ENCODE peak calls at places on chromosomes 2 and 18, in four cellular contexts. Q is K562, J is HepG2, P is Panc1. S is an unnamed sample.

GRCh38 chr2:66456183-66457041 is 21.5 kb downstream of the MEIS1 start:
- DNase-seq in Q (no peak), J (no peak), P (no peak), S (no peak)

GRCh38 chr2:191977754-191978153 is 130.9 kb upstream of the CAVIN2 start:
- DNase-seq in Q (no peak), J (no peak), P (no peak), S (no peak)

GRCh38 chr18:13643261-13643671 is 83.1 kb downstream of the FAM210A start:
- DNase-seq in Q (peak), J (no peak), P (no peak), S (no peak)

GRCh38 chr2:163157411-163157810 is 318.8 kb upstream of the KCNH7 start:
- DNase-seq in Q (no peak), J (no peak), P (no peak), S (no peak)

GRCh38 chr18:13375302-13376255 is 157.0 kb downstream of the LDLRAD4 start:
- DNase-seq in Q (no peak), J (no peak), P (peak), S (peak)

GRCh38 chr2:214731008-214731407 is 78.5 kb downstream of the BARD1 start:
- DNase-seq in Q (no peak), J (no peak), P (no peak), S (no peak)

GRCh38 chr2:233156001-233156400 is 95.5 kb upstream of the ATG16L1 start:
- DNase-seq in Q (no peak), J (no peak), P (no peak), S (no peak)

GRCh38 chr2:235027558-235028214 is 75.9 kb downstream of the SH3BP4 start:
- DNase-seq in Q (no peak), J (no peak), P (no peak), S (no peak)

GRCh38 chr18:41004320-41004719 is 950.7 kb upstream of the PIK3C3 start:
- DNase-seq in Q (no peak), J (no peak), P (no peak), S (no peak)

DNA sequence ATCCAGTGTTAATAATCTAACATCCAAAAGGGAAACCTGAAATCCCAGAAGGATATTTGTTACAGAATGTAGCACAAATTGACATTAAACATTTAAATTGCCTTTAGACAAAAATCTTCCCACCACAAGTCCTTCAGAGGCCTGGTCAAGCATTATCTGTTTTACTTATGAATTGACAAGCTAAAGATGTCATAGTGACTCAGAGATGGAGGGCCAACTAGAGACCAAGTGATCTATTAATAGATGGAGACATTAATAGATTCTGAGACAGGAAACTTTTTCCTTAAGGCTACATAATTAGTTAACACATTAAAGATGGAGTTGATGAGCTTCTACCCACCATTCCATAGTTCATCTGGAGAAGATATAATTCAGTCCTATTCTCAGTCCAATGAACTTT is 526.2 kb downstream of the IRS1 start:
- DNase-seq in Q (no peak), J (no peak), P (no peak), S (no peak)
- TF ChIP-seq TCF7L2 in Q (no peak), J (no peak), P (no peak), S (no peak)

GRCh38 chr2:88489181-88489580 is 36.7 kb upstream of the FOXI3 start:
- DNase-seq in Q (no peak), J (no peak), P (no peak), S (peak)

GRCh38 chr2:88481937-88482336 is 29.4 kb upstream of the FOXI3 start:
- DNase-seq in Q (no peak), J (no peak), P (peak), S (no peak)

GRCh38 chr2:88483200-88483599 is 30.7 kb upstream of the FOXI3 start:
- DNase-seq in Q (no peak), J (no peak), P (no peak), S (no peak)
- TF ChIP-seq TCF7L2 in Q (no peak), J (no peak), P (no peak), S (no peak)

GRCh38 chr2:177753682-177754475 is 318.7 kb downstream of the PDE11A start:
- DNase-seq in Q (peak), J (no peak), P (no peak), S (peak)
- TF ChIP-seq TCF7L2 in Q (no peak), J (no peak), P (no peak), S (no peak)

DNA sequence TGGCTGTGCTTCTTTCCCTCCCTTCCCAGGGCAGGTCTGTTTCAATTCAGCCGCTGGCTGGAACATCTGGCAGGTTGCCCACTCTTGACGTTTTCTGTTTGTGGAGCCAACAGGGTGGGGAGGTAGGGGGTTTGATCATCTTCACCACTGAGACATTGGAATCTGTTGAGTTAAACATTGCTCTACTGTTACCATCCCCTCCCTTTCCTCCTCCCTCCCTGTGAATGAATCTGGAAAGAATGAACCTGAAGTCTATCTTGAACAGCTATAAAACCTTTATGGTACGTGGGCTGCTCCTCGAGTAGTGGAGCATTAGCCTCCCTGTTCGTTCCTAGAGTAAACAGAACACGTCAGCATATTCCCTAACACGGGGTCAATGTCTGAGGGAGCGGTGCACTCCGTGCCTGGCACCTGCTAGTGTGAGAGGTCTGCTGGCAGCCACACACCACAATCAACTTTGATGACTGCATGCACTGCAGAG is 249.9 kb upstream of the RBBP8 start:
- DNase-seq in Q (no peak), J (peak), P (no peak), S (no peak)
- TF ChIP-seq TCF7L2 in Q (no peak), J (no peak), P (no peak), S (no peak)

DNA sequence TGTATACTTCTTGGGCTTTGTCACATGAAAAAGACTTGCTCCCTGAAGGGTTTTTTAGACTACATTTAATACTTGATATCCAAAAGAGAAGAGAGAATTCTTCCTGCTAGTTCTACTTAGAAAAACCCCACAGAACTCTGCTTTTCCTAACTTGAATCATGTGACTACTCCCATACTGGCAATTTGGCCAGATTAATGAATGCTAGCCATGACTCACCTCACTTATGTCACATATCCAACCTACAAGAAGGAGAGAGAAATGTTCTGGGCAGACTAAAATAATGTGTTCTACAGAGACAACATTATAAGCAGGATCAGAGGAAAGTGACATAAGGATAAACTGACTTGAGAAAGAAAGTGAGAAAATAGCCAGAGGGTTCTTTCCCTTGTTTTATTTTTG is 249.3 kb upstream of the GULP1 start:
- DNase-seq in Q (no peak), J (no peak), P (no peak), S (no peak)
- TF ChIP-seq TCF7L2 in Q (no peak), J (no peak), P (no peak), S (no peak)

GRCh38 chr2:10169581-10169980 is 47.0 kb downstream of the RRM2 start:
- DNase-seq in Q (no peak), J (no peak), P (no peak), S (no peak)
- TF ChIP-seq TCF7L2 in Q (no peak), J (no peak), P (no peak), S (no peak)

DNA sequence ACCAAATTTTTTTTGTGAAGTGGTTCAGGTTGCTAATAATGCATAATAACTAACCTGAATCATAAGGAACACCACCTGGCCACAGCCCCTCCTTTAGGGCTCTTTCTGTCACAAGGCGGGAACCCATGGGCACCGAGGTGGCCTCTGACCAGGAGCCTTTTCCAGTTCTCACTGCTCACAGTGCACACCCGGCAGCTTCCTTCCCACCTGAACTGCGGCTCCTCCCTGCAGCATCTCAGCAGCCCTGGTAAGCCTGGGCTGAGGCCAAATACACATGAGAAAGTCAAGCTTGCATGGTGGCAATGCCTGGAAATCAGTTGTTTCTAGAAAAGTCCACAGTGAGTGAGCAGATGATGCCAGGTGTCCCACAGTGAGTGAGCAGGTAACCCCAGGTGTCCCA is 77.6 kb upstream of the SNTG2 start:
- DNase-seq in Q (no peak), J (no peak), P (no peak), S (no peak)
- TF ChIP-seq TCF7L2 in Q (no peak), J (no peak), P (no peak), S (no peak)

GRCh38 chr2:120865656-120866055 is 130.0 kb downstream of the GLI2 start:
- DNase-seq in Q (no peak), J (no peak), P (no peak), S (no peak)
- TF ChIP-seq TCF7L2 in Q (no peak), J (no peak), P (no peak), S (no peak)

DNA sequence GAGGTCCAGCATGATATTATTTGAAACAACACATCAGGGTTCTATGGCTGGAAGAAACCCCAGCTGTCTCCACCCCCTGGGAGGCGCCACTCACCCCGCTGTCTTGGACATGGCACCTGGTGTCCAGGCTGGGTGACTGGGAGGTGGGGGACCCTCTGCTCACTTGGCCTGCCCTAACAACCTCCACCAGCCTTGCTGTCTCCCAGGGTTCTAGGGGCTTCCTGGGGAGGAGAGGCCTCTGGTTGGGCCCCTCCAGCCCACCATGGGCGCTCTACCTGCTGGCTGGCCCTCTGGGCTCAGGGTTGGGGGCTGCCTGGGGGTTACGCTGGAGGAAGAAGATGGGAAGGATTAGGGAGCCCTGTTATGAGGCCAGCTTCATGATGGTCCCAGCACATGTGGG is 16.3 kb downstream of the PER2 start:
- DNase-seq in Q (no peak), J (no peak), P (no peak), S (no peak)
- TF ChIP-seq TCF7L2 in Q (no peak), J (no peak), P (no peak), S (no peak)

GRCh38 chr2:143604172-143604571 is 475.0 kb downstream of the ARHGAP15 start:
- DNase-seq in Q (no peak), J (no peak), P (no peak), S (no peak)
- TF ChIP-seq TCF7L2 in Q (no peak), J (no peak), P (no peak), S (no peak)